ENCODE peak calls at places on chromosome 3, in four cellular contexts. One of them, this sample, is unnamed.

GRCh38 chr3:108603689-108604088 is 14.2 kb downstream of the DZIP3 start:
- DNase-seq in neural progenitor cell: no peak
- DNase-seq in stomach: no peak
- DNase-seq in ovary: no peak
- DNase-seq in this sample: no peak

GRCh38 chr3:43307226-43307625 is 20.9 kb downstream of the SNRK start:
- DNase-seq in stomach: no peak
- DNase-seq in neural progenitor cell: no peak
- DNase-seq in ovary: no peak
- DNase-seq in this sample: no peak

GRCh38 chr3:175342196-175342595 is 483.1 kb downstream of the NAALADL2 start:
- DNase-seq in ovary: no peak
- DNase-seq in stomach: no peak
- DNase-seq in neural progenitor cell: no peak
- DNase-seq in this sample: no peak

GRCh38 chr3:59808431-59808830 is 758.6 kb upstream of the CFAP20DC start:
- DNase-seq in ovary: no peak
- DNase-seq in neural progenitor cell: no peak
- DNase-seq in stomach: no peak
- DNase-seq in this sample: no peak

GRCh38 chr3:136632625-136633081 is 119.5 kb downstream of the STAG1 start:
- DNase-seq in neural progenitor cell: no peak
- DNase-seq in stomach: no peak
- DNase-seq in ovary: no peak
- DNase-seq in this sample: no peak

GRCh38 chr3:52086939-52087675 is 30.7 kb upstream of the DUSP7 start:
- DNase-seq in ovary: no peak
- DNase-seq in neural progenitor cell: no peak
- DNase-seq in stomach: no peak
- DNase-seq in this sample: no peak

GRCh38 chr3:27279153-27279552 is 90.0 kb downstream of the NEK10 start:
- DNase-seq in neural progenitor cell: peak; percentile 38
- DNase-seq in stomach: peak; percentile 32
- DNase-seq in ovary: no peak
- DNase-seq in this sample: no peak

GRCh38 chr3:195236076-195236798 is 34.7 kb downstream of the XXYLT1 start:
- DNase-seq in stomach: peak; percentile 5
- DNase-seq in neural progenitor cell: no peak
- DNase-seq in ovary: peak; percentile 4
- DNase-seq in this sample: peak; percentile 10

GRCh38 chr3:88188436-88188835 is 38.7 kb downstream of the C3orf38 start:
- DNase-seq in stomach: no peak
- DNase-seq in neural progenitor cell: no peak
- DNase-seq in ovary: no peak
- DNase-seq in this sample: no peak

GRCh38 chr3:173617490-173617889 is 219.9 kb downstream of the NLGN1 start:
- DNase-seq in neural progenitor cell: no peak
- DNase-seq in stomach: peak; percentile 36
- DNase-seq in ovary: no peak
- DNase-seq in this sample: peak; percentile 59

GRCh38 chr3:47910777-47911440 is 105.3 kb downstream of the MAP4 start:
- DNase-seq in ovary: no peak
- DNase-seq in neural progenitor cell: no peak
- DNase-seq in stomach: no peak
- DNase-seq in this sample: peak; percentile 19

GRCh38 chr3:197809356-197810020 is 18.4 kb downstream of the LRCH3 start:
- DNase-seq in stomach: no peak
- DNase-seq in neural progenitor cell: no peak
- DNase-seq in ovary: no peak
- DNase-seq in this sample: no peak

GRCh38 chr3:158313344-158313927 is 203.5 kb downstream of the RSRC1 start:
- DNase-seq in ovary: no peak
- DNase-seq in stomach: no peak
- DNase-seq in neural progenitor cell: peak; percentile 27
- DNase-seq in this sample: no peak

GRCh38 chr3:88810455-88810854 is 297.0 kb upstream of the EPHA3 start:
- DNase-seq in neural progenitor cell: no peak
- DNase-seq in ovary: no peak
- DNase-seq in stomach: no peak
- DNase-seq in this sample: no peak

GRCh38 chr3:40206522-40206921 is 103.0 kb upstream of the EIF1B start:
- DNase-seq in neural progenitor cell: no peak
- DNase-seq in stomach: no peak
- DNase-seq in ovary: no peak
- DNase-seq in this sample: no peak

GRCh38 chr3:177948716-177949422 is 587.4 kb upstream of the KCNMB2 start:
- DNase-seq in ovary: no peak
- DNase-seq in neural progenitor cell: no peak
- DNase-seq in stomach: no peak
- DNase-seq in this sample: no peak

GRCh38 chr3:76044601-76045600 is 259.6 kb upstream of the ZNF717 start:
- DNase-seq in neural progenitor cell: peak; percentile 54
- DNase-seq in stomach: peak; percentile 38
- DNase-seq in ovary: no peak
- DNase-seq in this sample: no peak

GRCh38 chr3:125594581-125595011 is 701 bp downstream of the OSBPL11 start:
- DNase-seq in stomach: no peak
- DNase-seq in ovary: no peak
- DNase-seq in neural progenitor cell: peak; percentile 53
- DNase-seq in this sample: peak; percentile 45

GRCh38 chr3:174051191-174051590 is 653.6 kb downstream of the NLGN1 start:
- DNase-seq in neural progenitor cell: no peak
- DNase-seq in stomach: no peak
- DNase-seq in ovary: no peak
- DNase-seq in this sample: no peak

GRCh38 chr3:173552526-173552925 is 155.0 kb downstream of the NLGN1 start:
- DNase-seq in neural progenitor cell: no peak
- DNase-seq in stomach: no peak
- DNase-seq in ovary: no peak
- DNase-seq in this sample: no peak

GRCh38 chr3:85890043-85890555 is 931.3 kb downstream of the CADM2 start:
- DNase-seq in neural progenitor cell: no peak
- DNase-seq in ovary: no peak
- DNase-seq in stomach: no peak
- DNase-seq in this sample: no peak

GRCh38 chr3:133256787-133257483 is 142.9 kb upstream of the BFSP2 start:
- DNase-seq in stomach: no peak
- DNase-seq in ovary: no peak
- DNase-seq in neural progenitor cell: no peak
- DNase-seq in this sample: no peak

GRCh38 chr3:13605555-13605954 is 56.6 kb downstream of the FBLN2 start:
- DNase-seq in stomach: no peak
- DNase-seq in neural progenitor cell: no peak
- DNase-seq in ovary: no peak
- DNase-seq in this sample: no peak

GRCh38 chr3:150242220-150242938 is 165.7 kb upstream of the TSC22D2 start:
- DNase-seq in stomach: no peak
- DNase-seq in ovary: no peak
- DNase-seq in neural progenitor cell: no peak
- DNase-seq in this sample: no peak

GRCh38 chr3:17983106-17983505 is 240.7 kb upstream of the TBC1D5 start:
- DNase-seq in ovary: no peak
- DNase-seq in stomach: no peak
- DNase-seq in neural progenitor cell: no peak
- DNase-seq in this sample: no peak

GRCh38 chr3:17982211-17982880 is 239.9 kb upstream of the TBC1D5 start:
- DNase-seq in ovary: no peak
- DNase-seq in neural progenitor cell: no peak
- DNase-seq in stomach: no peak
- DNase-seq in this sample: no peak

GRCh38 chr3:17985658-17986392 is 243.4 kb upstream of the TBC1D5 start:
- DNase-seq in ovary: no peak
- DNase-seq in stomach: no peak
- DNase-seq in neural progenitor cell: no peak
- DNase-seq in this sample: no peak

GRCh38 chr3:17986393-17986816 is 244.0 kb upstream of the TBC1D5 start:
- DNase-seq in ovary: no peak
- DNase-seq in neural progenitor cell: no peak
- DNase-seq in stomach: no peak
- DNase-seq in this sample: no peak
- H3K4me3 ChIP-seq in ovary: no peak overlapping the region
- H3K4me3 ChIP-seq in neural progenitor cell: no peak overlapping the region
- H3K4me3 ChIP-seq in stomach: no peak overlapping the region
- H3K4me3 ChIP-seq in this sample: no peak overlapping the region

GRCh38 chr3:129399895-129400357 is 28.5 kb downstream of the EFCAB12 start:
- DNase-seq in neural progenitor cell: no peak
- DNase-seq in ovary: no peak
- DNase-seq in stomach: no peak
- DNase-seq in this sample: no peak
- H3K4me3 ChIP-seq in neural progenitor cell: peak overlapping the region; percentile 97
- H3K4me3 ChIP-seq in ovary: no peak overlapping the region
- H3K4me3 ChIP-seq in stomach: peak overlapping the region; percentile 90
- H3K4me3 ChIP-seq in this sample: no peak overlapping the region

GRCh38 chr3:38039101-38039898 is at the start of gene DLEC1:
- DNase-seq in neural progenitor cell: peak; percentile 92
- DNase-seq in stomach: peak; percentile 77
- DNase-seq in ovary: peak; percentile 64
- DNase-seq in this sample: peak; percentile 49

GRCh38 chr3:38038447-38038911 is 529 bp upstream of the DLEC1 start:
- DNase-seq in neural progenitor cell: no peak
- DNase-seq in ovary: no peak
- DNase-seq in stomach: no peak
- DNase-seq in this sample: no peak

GRCh38 chr3:38036906-38037305 is 2.1 kb upstream of the DLEC1 start:
- DNase-seq in stomach: no peak
- DNase-seq in neural progenitor cell: no peak
- DNase-seq in ovary: no peak
- DNase-seq in this sample: no peak

GRCh38 chr3:38040400-38040799 is 1.4 kb downstream of the DLEC1 start:
- DNase-seq in ovary: no peak
- DNase-seq in neural progenitor cell: no peak
- DNase-seq in stomach: no peak
- DNase-seq in this sample: no peak

DNA sequence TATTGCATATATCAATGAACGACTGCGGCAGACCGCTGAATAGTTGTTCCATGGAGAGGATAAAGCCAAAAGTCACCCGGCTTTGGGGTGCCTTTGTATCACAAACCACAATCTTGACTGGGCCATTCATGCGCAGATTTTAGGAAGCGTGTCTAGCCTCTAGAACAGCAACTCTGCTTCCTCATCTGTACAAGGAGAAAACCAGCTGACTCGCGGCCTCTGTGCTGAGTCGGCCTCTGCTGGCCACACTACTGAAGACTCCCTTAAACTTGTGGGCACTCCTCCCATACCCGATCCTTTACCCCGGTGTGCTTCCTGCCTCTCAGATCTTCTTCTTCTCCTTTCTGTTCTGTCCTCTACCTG is 872 bp downstream of the DLEC1 start:
- DNase-seq in stomach: peak; percentile 71
- DNase-seq in ovary: peak; percentile 58
- DNase-seq in neural progenitor cell: peak; percentile 41
- DNase-seq in this sample: peak; percentile 41
- H3K4me3 ChIP-seq in stomach: peak overlapping the region; percentile 52
- H3K4me3 ChIP-seq in ovary: peak overlapping the region; percentile 42
- H3K4me3 ChIP-seq in neural progenitor cell: peak overlapping the region; percentile 57
- H3K4me3 ChIP-seq in this sample: peak overlapping the region; percentile 51

GRCh38 chr3:94961423-94962100 is 898.7 kb downstream of the NSUN3 start:
- DNase-seq in neural progenitor cell: no peak
- DNase-seq in ovary: no peak
- DNase-seq in stomach: no peak
- DNase-seq in this sample: no peak
- H3K4me3 ChIP-seq in neural progenitor cell: no peak overlapping the region
- H3K4me3 ChIP-seq in ovary: no peak overlapping the region
- H3K4me3 ChIP-seq in stomach: no peak overlapping the region
- H3K4me3 ChIP-seq in this sample: no peak overlapping the region

GRCh38 chr3:9807981-9808344 is 2.1 kb upstream of the TTLL3 start:
- DNase-seq in stomach: no peak
- DNase-seq in ovary: no peak
- DNase-seq in neural progenitor cell: no peak
- DNase-seq in this sample: no peak

GRCh38 chr3:9809615-9810356 is at the start of gene TTLL3:
- DNase-seq in neural progenitor cell: peak; percentile 87
- DNase-seq in ovary: peak; percentile 82
- DNase-seq in stomach: peak; percentile 76
- DNase-seq in this sample: peak; percentile 83

GRCh38 chr3:9808345-9809037 is 1.6 kb upstream of the TTLL3 start:
- DNase-seq in ovary: no peak
- DNase-seq in neural progenitor cell: peak; percentile 77
- DNase-seq in stomach: no peak
- DNase-seq in this sample: no peak

GRCh38 chr3:9810357-9810726 is 280 bp downstream of the TTLL3 start:
- DNase-seq in stomach: no peak
- DNase-seq in neural progenitor cell: peak; percentile 62
- DNase-seq in ovary: no peak
- DNase-seq in this sample: no peak

DNA sequence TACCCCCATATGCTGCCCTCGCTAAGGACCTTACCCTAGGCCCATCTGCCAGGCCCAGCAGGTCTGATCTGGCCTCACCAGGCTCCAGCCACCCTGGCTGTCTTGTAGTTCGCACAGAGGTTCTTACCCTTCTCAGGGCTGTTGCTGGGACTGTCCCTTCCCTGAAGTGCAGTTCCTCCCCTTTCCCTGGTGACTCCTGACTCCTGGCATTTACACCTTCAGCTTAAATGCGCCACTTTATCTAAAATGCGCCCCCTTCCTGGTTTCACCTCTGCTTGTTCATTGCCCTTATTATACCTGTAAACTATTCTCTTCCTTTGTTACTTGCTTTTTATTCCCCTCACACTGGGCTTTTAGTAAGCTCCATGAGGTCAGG is 835 bp upstream of the TTLL3 start:
- DNase-seq in ovary: no peak
- DNase-seq in stomach: peak; percentile 40
- DNase-seq in neural progenitor cell: no peak
- DNase-seq in this sample: no peak
- H3K4me3 ChIP-seq in ovary: peak overlapping the region; percentile 65
- H3K4me3 ChIP-seq in stomach: peak overlapping the region; percentile 66
- H3K4me3 ChIP-seq in neural progenitor cell: peak overlapping the region; percentile 69
- H3K4me3 ChIP-seq in this sample: peak overlapping the region; percentile 52

DNA sequence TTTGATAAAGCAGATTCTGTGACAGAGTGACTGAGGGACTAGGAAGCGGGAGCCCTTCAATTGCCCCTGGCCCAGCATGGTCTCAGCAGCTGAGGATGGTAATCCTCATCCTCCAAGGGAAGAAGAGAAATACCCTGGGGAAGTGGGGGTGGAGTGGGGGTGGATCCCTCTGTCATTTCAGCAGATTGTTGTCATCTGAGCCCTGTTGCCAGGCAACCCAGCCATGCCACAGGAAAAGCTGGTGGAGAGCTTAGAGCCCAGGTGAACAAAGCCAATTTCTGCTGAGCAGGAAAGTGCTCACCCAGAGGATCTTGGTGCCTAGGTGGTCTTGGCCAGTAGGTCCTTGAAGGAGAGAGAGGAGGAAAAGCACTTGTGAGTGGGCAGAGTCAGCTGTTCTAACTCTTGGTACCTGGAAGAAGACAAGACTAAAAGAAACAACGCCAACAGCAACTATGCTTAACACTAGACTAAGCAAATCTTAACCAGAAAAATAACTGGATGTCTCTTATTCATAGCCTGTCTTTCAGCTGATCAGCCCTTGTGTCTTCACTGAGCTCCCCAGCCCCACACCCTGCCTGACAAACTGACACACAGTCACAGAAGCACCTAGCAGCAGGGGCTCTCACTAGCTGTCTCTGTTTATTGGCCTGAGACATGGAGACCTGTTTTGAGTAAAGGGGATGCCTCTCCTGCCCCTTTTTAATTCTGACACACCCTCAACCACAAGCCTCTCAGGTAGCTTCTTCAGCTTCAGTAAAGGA is 40.1 kb upstream of the DCLK3 start:
- DNase-seq in ovary: no peak
- DNase-seq in neural progenitor cell: peak; percentile 50
- DNase-seq in stomach: no peak
- DNase-seq in this sample: no peak
- H3K4me3 ChIP-seq in ovary: no peak overlapping the region
- H3K4me3 ChIP-seq in neural progenitor cell: no peak overlapping the region
- H3K4me3 ChIP-seq in stomach: no peak overlapping the region
- H3K4me3 ChIP-seq in this sample: no peak overlapping the region